ENCODE peak calls at places on chromosome 12, in seven cellular contexts. E is WTC11, S is H9, I is fibroblast of pulmonary artery, X is HepG2, G is nephron progenitor cell, O is colonic mucosa. W is an unnamed sample.

GRCh38 chr12:97272471-97272870 is 190.1 kb upstream of the RMST start:
- DNase-seq in E (no peak), S (no peak), I (no peak), X (no peak), G (no peak), O (no peak), W (no peak)

GRCh38 chr12:31773223-31773750 is 44.5 kb upstream of the AMN1 start:
- DNase-seq in E (no peak), S (no peak), I (peak), X (peak), G (peak), O (no peak), W (no peak)

GRCh38 chr12:55931780-55932545 is 1.0 kb downstream of the DGKA start:
- DNase-seq in E (peak), S (peak), I (peak), X (no peak), G (peak), O (peak), W (no peak)

GRCh38 chr12:32273063-32273521 is 126.3 kb upstream of the FGD4 start:
- DNase-seq in E (no peak), S (no peak), I (no peak), X (no peak), G (no peak), O (peak), W (no peak)

GRCh38 chr12:59164991-59165718 is 244.9 kb upstream of the LRIG3 start:
- DNase-seq in E (no peak), S (no peak), I (peak), X (peak), G (no peak), O (no peak), W (no peak)

GRCh38 chr12:86233126-86233525 is 23.1 kb downstream of the MGAT4C start:
- DNase-seq in E (no peak), S (no peak), I (peak), X (no peak), G (no peak), O (no peak), W (no peak)

GRCh38 chr12:55738113-55739024 is 4.6 kb upstream of the GDF11 start:
- DNase-seq in E (peak), S (peak), I (peak), X (peak), G (peak), O (peak), W (no peak)

GRCh38 chr12:115694564-115694963 is 582.9 kb downstream of the MED13L start:
- DNase-seq in E (no peak), S (no peak), I (no peak), X (no peak), G (no peak), O (no peak), W (no peak)

GRCh38 chr12:47397664-47398281 is 308.1 kb downstream of the RPAP3 start:
- DNase-seq in E (no peak), S (peak), I (peak), X (peak), G (no peak), O (no peak), W (peak)

GRCh38 chr12:93990832-93991748 is 157.3 kb upstream of the PLXNC1 start:
- DNase-seq in E (peak), S (peak), I (peak), X (peak), G (peak), O (peak), W (no peak)

GRCh38 chr12:119780786-119781434 is 96.2 kb downstream of the CIT start:
- DNase-seq in E (peak), S (peak), I (peak), X (peak), G (peak), O (peak), W (no peak)

GRCh38 chr12:103495158-103495782 is 498 bp downstream of the C12orf42 start:
- DNase-seq in E (peak), S (peak), I (no peak), X (no peak), G (peak), O (peak), W (no peak)

GRCh38 chr12:100539209-100539608 is 34.3 kb upstream of the GAS2L3 start:
- DNase-seq in E (peak), S (peak), I (peak), X (no peak), G (peak), O (peak), W (no peak)

GRCh38 chr12:91249059-91250055 is 66.7 kb upstream of the DCN start:
- DNase-seq in E (no peak), S (no peak), I (peak), X (no peak), G (no peak), O (no peak), W (no peak)

GRCh38 chr12:88658009-88658408 is 77.7 kb upstream of the KITLG start:
- DNase-seq in E (no peak), S (no peak), I (peak), X (no peak), G (no peak), O (peak), W (no peak)

GRCh38 chr12:58916891-58917570 is 3.3 kb downstream of the LRIG3 start:
- DNase-seq in E (no peak), S (no peak), I (peak), X (no peak), G (peak), O (peak), W (no peak)

GRCh38 chr12:49189731-49190314 is 943 bp upstream of the TUBA1A start:
- DNase-seq in E (no peak), S (no peak), I (peak), X (no peak), G (no peak), O (no peak), W (no peak)

GRCh38 chr12:117152793-117153775 is 37.2 kb downstream of the FBXO21 start:
- DNase-seq in E (no peak), S (no peak), I (no peak), X (no peak), G (peak), O (no peak), W (no peak)

GRCh38 chr12:49632986-49633702 is 9.8 kb downstream of the PRPF40B start:
- DNase-seq in E (no peak), S (no peak), I (no peak), X (no peak), G (no peak), O (no peak), W (no peak)

GRCh38 chr12:120013659-120014380 is 24.8 kb downstream of the BICDL1 start:
- DNase-seq in E (no peak), S (no peak), I (no peak), X (peak), G (no peak), O (no peak), W (no peak)

GRCh38 chr12:26721800-26722199 is 111.2 kb downstream of the ITPR2 start:
- DNase-seq in E (no peak), S (no peak), I (no peak), X (no peak), G (no peak), O (no peak), W (no peak)

GRCh38 chr12:91023326-91024004 is 18.7 kb upstream of the EPYC start:
- DNase-seq in E (no peak), S (no peak), I (peak), X (no peak), G (no peak), O (no peak), W (no peak)

GRCh38 chr12:92942905-92943304 is 13.8 kb upstream of the EEA1 start:
- DNase-seq in E (no peak), S (no peak), I (peak), X (no peak), G (no peak), O (no peak), W (peak)

GRCh38 chr12:45760333-45760732 is 30.8 kb downstream of the ARID2 start:
- DNase-seq in E (no peak), S (no peak), I (no peak), X (no peak), G (no peak), O (no peak), W (no peak)

GRCh38 chr12:106234513-106234912 is 13.3 kb downstream of the CKAP4 start:
- DNase-seq in E (no peak), S (no peak), I (peak), X (no peak), G (no peak), O (no peak), W (no peak)

GRCh38 chr12:25796523-25797000 is 161.9 kb upstream of the RASSF8 start:
- DNase-seq in E (no peak), S (no peak), I (peak), X (no peak), G (no peak), O (no peak), W (no peak)

GRCh38 chr12:89370850-89371249 is 18.5 kb upstream of the DUSP6 start:
- DNase-seq in E (no peak), S (no peak), I (peak), X (no peak), G (no peak), O (no peak), W (no peak)

GRCh38 chr12:25745281-25745680 is 192.2 kb upstream of the LMNTD1 start:
- DNase-seq in E (no peak), S (no peak), I (no peak), X (no peak), G (no peak), O (no peak), W (no peak)

GRCh38 chr12:18221726-18222125 is 39.6 kb upstream of the PIK3C2G start:
- DNase-seq in E (no peak), S (no peak), I (no peak), X (no peak), G (no peak), O (no peak), W (no peak)

GRCh38 chr12:18222699-18223098 is 38.6 kb upstream of the PIK3C2G start:
- DNase-seq in E (no peak), S (no peak), I (no peak), X (no peak), G (no peak), O (no peak), W (no peak)

GRCh38 chr12:18224745-18225144 is 36.6 kb upstream of the PIK3C2G start:
- DNase-seq in E (no peak), S (no peak), I (peak), X (peak), G (no peak), O (no peak), W (peak)
- TF ChIP-seq CTCF in E (no peak), S (peak), I (peak), X (peak), G (peak), O (peak), W (peak)

GRCh38 chr12:27940756-27941402 is 31.7 kb downstream of the PTHLH start:
- DNase-seq in E (peak), S (peak), I (peak), X (peak), G (peak), O (peak), W (peak)
- TF ChIP-seq CTCF in E (peak), S (peak), I (peak), X (peak), G (peak), O (peak), W (peak)

GRCh38 chr12:132600048-132601032 is 10.0 kb downstream of the LRCOL1 start:
- DNase-seq in E (peak), S (peak), I (peak), X (peak), G (peak), O (peak), W (no peak)
- TF ChIP-seq CTCF in E (no peak), S (peak), I (peak), X (peak), G (peak), O (peak), W (peak)

GRCh38 chr12:64080319-64081008 is 141.6 kb downstream of the KICS2 start:
- DNase-seq in E (no peak), S (no peak), I (no peak), X (no peak), G (no peak), O (peak), W (no peak)

GRCh38 chr12:64082866-64083268 is 139.2 kb downstream of the KICS2 start:
- DNase-seq in E (no peak), S (no peak), I (no peak), X (no peak), G (no peak), O (peak), W (no peak)

GRCh38 chr12:64072946-64073345 is 149.2 kb downstream of the KICS2 start:
- DNase-seq in E (no peak), S (no peak), I (no peak), X (no peak), G (no peak), O (no peak), W (no peak)

GRCh38 chr12:64081020-64081419 is 141.1 kb downstream of the KICS2 start:
- DNase-seq in E (no peak), S (no peak), I (no peak), X (no peak), G (no peak), O (no peak), W (no peak)

GRCh38 chr12:64077922-64078321 is 144.2 kb downstream of the KICS2 start:
- DNase-seq in E (no peak), S (no peak), I (peak), X (peak), G (no peak), O (no peak), W (no peak)
- TF ChIP-seq CTCF in E (no peak), S (peak), I (peak), X (no peak), G (peak), O (peak), W (peak)

GRCh38 chr12:12302976-12303375 is 36.1 kb upstream of the LRP6 start:
- DNase-seq in E (no peak), S (no peak), I (no peak), X (no peak), G (no peak), O (no peak), W (no peak)
- TF ChIP-seq CTCF in E (no peak), S (no peak), I (no peak), X (no peak), G (no peak), O (no peak), W (no peak)

GRCh38 chr12:107912421-107913004 is 138.0 kb downstream of the ASCL4 start:
- DNase-seq in E (peak), S (peak), I (peak), X (no peak), G (peak), O (peak), W (no peak)
- TF ChIP-seq CTCF in E (peak), S (peak), I (peak), X (peak), G (peak), O (peak), W (peak)

W was measured in AG09319.